ENCODE peak calls at places on chromosomes 16 and 17, in seven cellular contexts. One of them, this sample, is unnamed.

GRCh38 chr17:67663445-67663844 is 54.3 kb upstream of the NOL11 start:
- DNase-seq in lower leg skin: no peak
- DNase-seq in A549: peak
- DNase-seq in heart left ventricle: no peak
- DNase-seq in uterus: no peak
- DNase-seq in fibroblast of pulmonary artery: no peak
- DNase-seq in progenitor cell of endocrine pancreas: no peak
- DNase-seq in this sample: no peak

GRCh38 chr17:30093463-30094147 is 23.0 kb upstream of the NSRP1 start:
- DNase-seq in progenitor cell of endocrine pancreas: peak
- DNase-seq in fibroblast of pulmonary artery: peak
- DNase-seq in A549: peak
- DNase-seq in lower leg skin: no peak
- DNase-seq in uterus: no peak
- DNase-seq in heart left ventricle: peak
- DNase-seq in this sample: peak

GRCh38 chr17:2903193-2903974 is 107.1 kb downstream of the RAP1GAP2 start:
- DNase-seq in progenitor cell of endocrine pancreas: no peak
- DNase-seq in A549: no peak
- DNase-seq in uterus: no peak
- DNase-seq in lower leg skin: no peak
- DNase-seq in heart left ventricle: no peak
- DNase-seq in fibroblast of pulmonary artery: no peak
- DNase-seq in this sample: peak

GRCh38 chr17:78997231-78997741 is 12.3 kb downstream of the CANT1 start:
- DNase-seq in uterus: peak
- DNase-seq in lower leg skin: peak
- DNase-seq in heart left ventricle: no peak
- DNase-seq in fibroblast of pulmonary artery: no peak
- DNase-seq in A549: no peak
- DNase-seq in progenitor cell of endocrine pancreas: no peak
- DNase-seq in this sample: peak

GRCh38 chr16:19860146-19861030 is 24.3 kb downstream of the GPRC5B start:
- DNase-seq in lower leg skin: no peak
- DNase-seq in A549: no peak
- DNase-seq in fibroblast of pulmonary artery: peak
- DNase-seq in heart left ventricle: no peak
- DNase-seq in progenitor cell of endocrine pancreas: no peak
- DNase-seq in uterus: no peak
- DNase-seq in this sample: peak

GRCh38 chr17:9232591-9233270 is 211.4 kb downstream of the NTN1 start:
- DNase-seq in lower leg skin: no peak
- DNase-seq in heart left ventricle: no peak
- DNase-seq in progenitor cell of endocrine pancreas: no peak
- DNase-seq in fibroblast of pulmonary artery: no peak
- DNase-seq in uterus: peak
- DNase-seq in A549: no peak
- DNase-seq in this sample: no peak

GRCh38 chr17:76074390-76075363 is at the start of gene GALR2:
- DNase-seq in uterus: no peak
- DNase-seq in lower leg skin: no peak
- DNase-seq in heart left ventricle: no peak
- DNase-seq in progenitor cell of endocrine pancreas: no peak
- DNase-seq in A549: no peak
- DNase-seq in fibroblast of pulmonary artery: no peak
- DNase-seq in this sample: peak

GRCh38 chr16:1045363-1046270 is 26.9 kb upstream of the SSTR5 start:
- DNase-seq in lower leg skin: no peak
- DNase-seq in uterus: no peak
- DNase-seq in heart left ventricle: no peak
- DNase-seq in progenitor cell of endocrine pancreas: no peak
- DNase-seq in A549: no peak
- DNase-seq in fibroblast of pulmonary artery: no peak
- DNase-seq in this sample: no peak

GRCh38 chr17:2723505-2723996 is 12.0 kb upstream of the CLUH start:
- DNase-seq in A549: no peak
- DNase-seq in uterus: no peak
- DNase-seq in lower leg skin: no peak
- DNase-seq in progenitor cell of endocrine pancreas: no peak
- DNase-seq in fibroblast of pulmonary artery: no peak
- DNase-seq in heart left ventricle: no peak
- DNase-seq in this sample: peak

GRCh38 chr17:18951941-18952842 is at the start of gene SLC5A10:
- DNase-seq in uterus: no peak
- DNase-seq in progenitor cell of endocrine pancreas: no peak
- DNase-seq in fibroblast of pulmonary artery: no peak
- DNase-seq in lower leg skin: no peak
- DNase-seq in A549: peak
- DNase-seq in heart left ventricle: no peak
- DNase-seq in this sample: peak

GRCh38 chr17:50380369-50381259 is 7.6 kb downstream of the EME1 start:
- DNase-seq in lower leg skin: no peak
- DNase-seq in progenitor cell of endocrine pancreas: no peak
- DNase-seq in fibroblast of pulmonary artery: no peak
- DNase-seq in heart left ventricle: no peak
- DNase-seq in A549: no peak
- DNase-seq in uterus: no peak
- DNase-seq in this sample: no peak

GRCh38 chr16:9092963-9093477 is 1.6 kb downstream of the HAPSTR1 start:
- DNase-seq in fibroblast of pulmonary artery: no peak
- DNase-seq in A549: peak
- DNase-seq in progenitor cell of endocrine pancreas: peak
- DNase-seq in lower leg skin: peak
- DNase-seq in uterus: peak
- DNase-seq in heart left ventricle: peak
- DNase-seq in this sample: peak

GRCh38 chr16:77227745-77228144 is 28.5 kb downstream of the SYCE1L start:
- DNase-seq in heart left ventricle: no peak
- DNase-seq in A549: no peak
- DNase-seq in fibroblast of pulmonary artery: no peak
- DNase-seq in lower leg skin: no peak
- DNase-seq in uterus: no peak
- DNase-seq in progenitor cell of endocrine pancreas: no peak
- DNase-seq in this sample: no peak

GRCh38 chr17:6374271-6374691 is 60.6 kb downstream of the AIPL1 start:
- DNase-seq in lower leg skin: no peak
- DNase-seq in fibroblast of pulmonary artery: no peak
- DNase-seq in heart left ventricle: no peak
- DNase-seq in uterus: no peak
- DNase-seq in A549: no peak
- DNase-seq in progenitor cell of endocrine pancreas: no peak
- DNase-seq in this sample: peak

GRCh38 chr17:29930399-29931010 is 477 bp upstream of the SSH2 start:
- DNase-seq in uterus: no peak
- DNase-seq in progenitor cell of endocrine pancreas: no peak
- DNase-seq in lower leg skin: no peak
- DNase-seq in heart left ventricle: no peak
- DNase-seq in fibroblast of pulmonary artery: no peak
- DNase-seq in A549: no peak
- DNase-seq in this sample: no peak

GRCh38 chr17:68820825-68821481 is 134.2 kb downstream of the ABCA8 start:
- DNase-seq in uterus: no peak
- DNase-seq in lower leg skin: no peak
- DNase-seq in fibroblast of pulmonary artery: peak
- DNase-seq in progenitor cell of endocrine pancreas: no peak
- DNase-seq in A549: no peak
- DNase-seq in heart left ventricle: no peak
- DNase-seq in this sample: no peak

GRCh38 chr17:47810901-47811635 is 10.5 kb downstream of the OSBPL7 start:
- DNase-seq in fibroblast of pulmonary artery: no peak
- DNase-seq in A549: no peak
- DNase-seq in lower leg skin: peak
- DNase-seq in uterus: no peak
- DNase-seq in progenitor cell of endocrine pancreas: no peak
- DNase-seq in heart left ventricle: peak
- DNase-seq in this sample: peak

GRCh38 chr17:65750678-65751077 is 189.2 kb upstream of the AXIN2 start:
- DNase-seq in heart left ventricle: peak
- DNase-seq in A549: peak
- DNase-seq in fibroblast of pulmonary artery: peak
- DNase-seq in lower leg skin: peak
- DNase-seq in uterus: peak
- DNase-seq in progenitor cell of endocrine pancreas: no peak
- DNase-seq in this sample: no peak

GRCh38 chr16:53821957-53822625 is 118.1 kb downstream of the FTO start:
- DNase-seq in lower leg skin: no peak
- DNase-seq in progenitor cell of endocrine pancreas: no peak
- DNase-seq in uterus: no peak
- DNase-seq in heart left ventricle: no peak
- DNase-seq in A549: peak
- DNase-seq in fibroblast of pulmonary artery: peak
- DNase-seq in this sample: no peak

GRCh38 chr17:45334701-45335677 is 18.2 kb upstream of the MAP3K14 start:
- DNase-seq in progenitor cell of endocrine pancreas: no peak
- DNase-seq in uterus: no peak
- DNase-seq in lower leg skin: peak
- DNase-seq in A549: no peak
- DNase-seq in fibroblast of pulmonary artery: no peak
- DNase-seq in heart left ventricle: no peak
- DNase-seq in this sample: no peak

GRCh38 chr17:63537001-63537400 is 13.3 kb upstream of the DCAF7 start:
- DNase-seq in heart left ventricle: no peak
- DNase-seq in uterus: no peak
- DNase-seq in progenitor cell of endocrine pancreas: no peak
- DNase-seq in fibroblast of pulmonary artery: no peak
- DNase-seq in lower leg skin: no peak
- DNase-seq in A549: no peak
- DNase-seq in this sample: no peak

GRCh38 chr17:10612957-10613744 is 44.0 kb downstream of the MYH3 start:
- DNase-seq in uterus: no peak
- DNase-seq in heart left ventricle: no peak
- DNase-seq in lower leg skin: peak
- DNase-seq in fibroblast of pulmonary artery: peak
- DNase-seq in A549: no peak
- DNase-seq in progenitor cell of endocrine pancreas: no peak
- DNase-seq in this sample: no peak

GRCh38 chr17:39001703-39002637 is 34.8 kb upstream of the FBXO47 start:
- DNase-seq in progenitor cell of endocrine pancreas: no peak
- DNase-seq in heart left ventricle: peak
- DNase-seq in lower leg skin: peak
- DNase-seq in fibroblast of pulmonary artery: peak
- DNase-seq in uterus: peak
- DNase-seq in A549: peak
- DNase-seq in this sample: peak

DNA sequence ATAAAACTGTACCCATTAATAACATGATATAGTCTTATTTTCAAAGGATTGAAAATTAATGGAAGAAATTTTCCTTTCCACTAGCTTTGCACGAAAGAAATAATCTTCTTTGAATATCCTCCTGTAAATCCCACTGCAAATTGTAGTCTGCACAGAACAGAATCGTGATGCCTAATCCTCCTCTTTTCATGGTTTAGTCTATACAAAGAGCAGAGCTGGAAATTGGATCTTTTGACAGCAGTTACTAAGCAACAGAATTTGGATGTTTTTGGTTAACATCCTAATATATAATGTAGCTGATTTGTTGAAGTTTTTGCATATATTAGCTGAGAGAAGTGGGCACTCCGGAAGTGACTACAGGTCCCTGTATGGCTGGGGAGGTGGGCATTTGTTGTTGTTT is 98.6 kb downstream of the WNT3 start:
- DNase-seq in heart left ventricle: no peak
- DNase-seq in fibroblast of pulmonary artery: no peak
- DNase-seq in A549: no peak
- DNase-seq in progenitor cell of endocrine pancreas: no peak
- DNase-seq in uterus: no peak
- DNase-seq in lower leg skin: no peak
- DNase-seq in this sample: no peak
- TF ChIP-seq CTCF in heart left ventricle: no peak
- TF ChIP-seq CTCF in fibroblast of pulmonary artery: no peak
- TF ChIP-seq CTCF in A549: no peak
- TF ChIP-seq CTCF in progenitor cell of endocrine pancreas: no peak
- TF ChIP-seq CTCF in uterus: no peak
- TF ChIP-seq CTCF in lower leg skin: no peak
- TF ChIP-seq CTCF in this sample: no peak

DNA sequence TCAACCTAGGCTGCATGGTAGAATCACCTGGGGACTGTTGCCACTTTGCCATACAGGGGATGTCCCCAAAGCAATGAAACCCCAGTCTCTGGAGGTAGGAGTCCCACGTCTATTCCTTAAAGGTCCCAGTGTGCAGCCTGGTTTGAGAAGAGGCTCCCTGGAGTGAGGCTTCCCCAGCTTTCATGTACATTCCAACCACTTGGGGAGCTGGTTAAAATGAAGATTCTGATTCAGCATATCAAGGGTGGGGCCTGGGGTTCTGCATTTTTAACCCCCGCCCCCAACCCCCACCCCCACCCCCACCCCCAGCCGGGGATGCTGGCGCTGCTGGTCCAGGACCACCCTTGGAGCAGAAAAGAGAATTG is 241.2 kb downstream of the FOXL1 start:
- DNase-seq in heart left ventricle: no peak
- DNase-seq in fibroblast of pulmonary artery: no peak
- DNase-seq in lower leg skin: peak
- DNase-seq in progenitor cell of endocrine pancreas: no peak
- DNase-seq in A549: no peak
- DNase-seq in uterus: no peak
- DNase-seq in this sample: no peak
- TF ChIP-seq CTCF in heart left ventricle: peak
- TF ChIP-seq CTCF in fibroblast of pulmonary artery: peak
- TF ChIP-seq CTCF in lower leg skin: no peak
- TF ChIP-seq CTCF in progenitor cell of endocrine pancreas: peak
- TF ChIP-seq CTCF in A549: no peak
- TF ChIP-seq CTCF in uterus: no peak
- TF ChIP-seq CTCF in this sample: peak

GRCh38 chr17:43324205-43324893 is 74.4 kb upstream of the ARL4D start:
- DNase-seq in progenitor cell of endocrine pancreas: no peak
- DNase-seq in uterus: no peak
- DNase-seq in fibroblast of pulmonary artery: no peak
- DNase-seq in heart left ventricle: no peak
- DNase-seq in A549: peak
- DNase-seq in lower leg skin: peak
- DNase-seq in this sample: peak
- TF ChIP-seq CTCF in progenitor cell of endocrine pancreas: peak
- TF ChIP-seq CTCF in uterus: no peak
- TF ChIP-seq CTCF in fibroblast of pulmonary artery: no peak
- TF ChIP-seq CTCF in heart left ventricle: peak
- TF ChIP-seq CTCF in A549: no peak
- TF ChIP-seq CTCF in lower leg skin: no peak
- TF ChIP-seq CTCF in this sample: peak

GRCh38 chr17:28864991-28865849 is 10.4 kb downstream of the ERAL1 start:
- DNase-seq in fibroblast of pulmonary artery: peak
- DNase-seq in lower leg skin: no peak
- DNase-seq in progenitor cell of endocrine pancreas: no peak
- DNase-seq in A549: no peak
- DNase-seq in uterus: no peak
- DNase-seq in heart left ventricle: no peak
- DNase-seq in this sample: no peak

GRCh38 chr17:28857848-28858360 is 3.1 kb downstream of the ERAL1 start:
- DNase-seq in A549: no peak
- DNase-seq in fibroblast of pulmonary artery: no peak
- DNase-seq in uterus: no peak
- DNase-seq in lower leg skin: no peak
- DNase-seq in heart left ventricle: no peak
- DNase-seq in progenitor cell of endocrine pancreas: no peak
- DNase-seq in this sample: no peak

GRCh38 chr17:28862497-28862896 is 7.7 kb downstream of the ERAL1 start:
- DNase-seq in fibroblast of pulmonary artery: no peak
- DNase-seq in lower leg skin: no peak
- DNase-seq in A549: no peak
- DNase-seq in heart left ventricle: no peak
- DNase-seq in uterus: no peak
- DNase-seq in progenitor cell of endocrine pancreas: no peak
- DNase-seq in this sample: no peak

GRCh38 chr17:28860363-28860808 is 5.6 kb downstream of the ERAL1 start:
- DNase-seq in lower leg skin: no peak
- DNase-seq in progenitor cell of endocrine pancreas: no peak
- DNase-seq in A549: no peak
- DNase-seq in uterus: no peak
- DNase-seq in fibroblast of pulmonary artery: no peak
- DNase-seq in heart left ventricle: no peak
- DNase-seq in this sample: no peak

GRCh38 chr17:28861393-28862203 is 6.8 kb downstream of the ERAL1 start:
- DNase-seq in A549: no peak
- DNase-seq in lower leg skin: no peak
- DNase-seq in uterus: no peak
- DNase-seq in progenitor cell of endocrine pancreas: no peak
- DNase-seq in fibroblast of pulmonary artery: no peak
- DNase-seq in heart left ventricle: no peak
- DNase-seq in this sample: peak
- TF ChIP-seq CTCF in A549: no peak
- TF ChIP-seq CTCF in lower leg skin: no peak
- TF ChIP-seq CTCF in uterus: no peak
- TF ChIP-seq CTCF in progenitor cell of endocrine pancreas: no peak
- TF ChIP-seq CTCF in fibroblast of pulmonary artery: no peak
- TF ChIP-seq CTCF in heart left ventricle: no peak
- TF ChIP-seq CTCF in this sample: no peak

This sample was measured in endodermal cell.